ENCODE peak calls at places on chromosomes 12 and 14, in nine cellular contexts. Z is CD8-positive, alpha-beta T cell; W is gastrocnemius medialis; A is Peyer's patch; I is IMR-90; E is fibroblast of lung; V is esophagus squamous epithelium; K is ovary; Q is pancreas. C is an unnamed sample.
A peak's percentile ranks its signal among the peaks of the same experiment; 100 is the strongest.

GRCh38 chr14:36647827-36648753 is 13.6 kb upstream of the PAX9 start:
- DNase-seq in K (no peak), E (peak; percentile 39), I (peak; percentile 30), W (no peak), A (no peak), Q (peak; percentile 27), Z (no peak), V (no peak), C (no peak)

GRCh38 chr12:89225808-89226368 is 126.4 kb downstream of the DUSP6 start:
- DNase-seq in A (peak; percentile 62), I (peak; percentile 93), Z (no peak), E (peak; percentile 92), Q (peak; percentile 35), V (no peak), K (no peak), W (peak; percentile 11), C (peak; percentile 57)

GRCh38 chr14:89351958-89352404 is 65.1 kb downstream of the FOXN3 start:
- DNase-seq in I (no peak), Q (no peak), V (no peak), A (no peak), K (no peak), W (no peak), E (no peak), Z (no peak), C (no peak)

GRCh38 chr12:107109726-107110518 is 16.6 kb upstream of the CRY1 start:
- DNase-seq in Q (no peak), V (no peak), K (no peak), I (no peak), Z (no peak), W (no peak), E (no peak), A (no peak), C (no peak)

GRCh38 chr14:51431033-51431709 is 191.1 kb downstream of the TMX1 start:
- DNase-seq in Q (no peak), V (no peak), I (no peak), K (no peak), Z (no peak), W (no peak), A (no peak), E (no peak), C (no peak)

GRCh38 chr12:23536293-23536692 is 413.2 kb downstream of the SOX5 start:
- DNase-seq in V (peak; percentile 6), W (no peak), Z (no peak), Q (no peak), E (no peak), K (no peak), A (peak; percentile 84), I (no peak), C (no peak)

GRCh38 chr12:26918321-26919215 is 19.2 kb downstream of the INTS13 start:
- DNase-seq in K (no peak), A (no peak), Z (no peak), I (peak; percentile 7), Q (no peak), W (no peak), E (peak; percentile 19), V (no peak), C (no peak)

GRCh38 chr14:99878563-99878962 is 85.3 kb downstream of the EML1 start:
- DNase-seq in A (no peak), V (no peak), Z (no peak), I (no peak), W (no peak), Q (no peak), K (no peak), E (no peak), C (no peak)

GRCh38 chr12:53098354-53098981 is 1.0 kb downstream of the IGFBP6 start:
- DNase-seq in Z (peak; percentile 32), Q (no peak), V (no peak), W (no peak), I (peak; percentile 82), A (no peak), E (peak; percentile 83), K (peak; percentile 65), C (no peak)

GRCh38 chr14:38297681-38298080 is 41.8 kb upstream of the CLEC14A start:
- DNase-seq in I (peak; percentile 71), A (no peak), K (no peak), Z (no peak), Q (no peak), E (peak; percentile 82), V (no peak), W (no peak), C (no peak)

GRCh38 chr14:98907981-98908544 is 363.9 kb downstream of the BCL11B start:
- DNase-seq in K (no peak), A (no peak), W (no peak), E (no peak), V (no peak), Z (no peak), Q (no peak), I (no peak), C (no peak)

GRCh38 chr12:39986674-39987073 is 119.2 kb downstream of the SLC2A13 start:
- DNase-seq in W (no peak), K (no peak), V (no peak), A (no peak), Q (no peak), Z (no peak), E (no peak), I (no peak), C (no peak)

GRCh38 chr12:107657621-107658020 is 28.0 kb upstream of the PWP1 start:
- DNase-seq in A (no peak), Q (no peak), K (no peak), W (no peak), Z (no peak), V (no peak), I (no peak), E (no peak), C (no peak)

GRCh38 chr14:104826197-104826857 is 25.4 kb downstream of the ZBTB42 start:
- DNase-seq in I (peak; percentile 60), Z (peak; percentile 95), E (peak; percentile 74), A (peak; percentile 96), Q (peak; percentile 87), W (peak; percentile 71), K (peak; percentile 95), V (peak; percentile 46), C (no peak)

GRCh38 chr12:57610553-57611115 is 601 bp upstream of the ARHGEF25 start:
- DNase-seq in V (no peak), W (no peak), I (no peak), K (peak; percentile 75), E (peak; percentile 31), Q (no peak), Z (no peak), A (no peak), C (no peak)

GRCh38 chr14:102930138-102930752 is 7.8 kb downstream of the AMN start:
- DNase-seq in V (no peak), Q (no peak), Z (no peak), K (no peak), A (no peak), E (no peak), W (no peak), I (no peak), C (no peak)

GRCh38 chr14:100789460-100790417 is 36.2 kb upstream of the MEG3 start:
- DNase-seq in K (peak; percentile 1), A (no peak), Z (no peak), W (no peak), I (no peak), Q (no peak), V (no peak), E (no peak), C (no peak)

GRCh38 chr14:55297611-55298323 is 26.5 kb downstream of the FBXO34 start:
- DNase-seq in Q (peak; percentile 65), W (no peak), Z (no peak), E (no peak), A (peak; percentile 71), V (no peak), K (no peak), I (no peak), C (no peak)

GRCh38 chr12:52691076-52691764 is 11.0 kb upstream of the KRT1 start:
- DNase-seq in A (peak; percentile 55), I (no peak), K (no peak), V (no peak), Q (no peak), E (no peak), W (no peak), Z (peak; percentile 65), C (no peak)

GRCh38 chr12:13442457-13442856 is 245.9 kb downstream of the EMP1 start:
- DNase-seq in A (no peak), Z (no peak), I (no peak), Q (no peak), W (no peak), E (no peak), V (no peak), K (no peak), C (no peak)

GRCh38 chr14:89357655-89358297 is 59.3 kb downstream of the FOXN3 start:
- DNase-seq in V (no peak), Q (no peak), I (no peak), K (no peak), E (peak; percentile 29), W (no peak), Z (no peak), A (no peak), C (no peak)

GRCh38 chr12:91140660-91141045 is 29.4 kb upstream of the LUM start:
- DNase-seq in A (no peak), E (no peak), Q (no peak), W (no peak), V (no peak), Z (no peak), K (no peak), I (peak; percentile 74), C (no peak)

DNA sequence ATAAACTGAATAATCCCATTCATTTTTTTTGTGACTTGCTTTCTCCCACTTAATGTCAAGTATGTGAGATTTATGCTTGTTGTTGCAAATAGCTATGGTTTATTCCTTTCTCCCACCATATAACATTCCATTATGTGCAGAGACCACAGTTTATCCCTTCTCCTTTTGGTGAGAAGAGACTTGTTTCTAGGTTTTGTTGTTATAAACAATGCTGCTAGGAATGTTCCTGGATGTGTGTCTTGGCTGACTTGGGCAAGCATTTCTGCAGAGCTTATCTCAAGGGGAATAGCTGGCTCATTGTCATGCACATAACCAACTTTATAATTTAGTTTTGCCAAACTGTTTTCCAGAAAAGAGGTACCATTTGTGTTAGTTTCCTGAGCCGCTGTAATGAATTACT is 47.6 kb upstream of the PPP1CC start:
- DNase-seq in K (no peak), W (no peak), Z (no peak), I (no peak), A (no peak), E (peak; percentile 21), V (no peak), Q (no peak), C (no peak)
- H3K9me3 ChIP-seq in K (no peaks in the 10 kb centered on the region), W (no peaks in the 10 kb centered on the region), Z (no peaks in the 10 kb centered on the region), I (no peaks in the 10 kb centered on the region), A (no peaks in the 10 kb centered on the region), E (no peaks in the 10 kb centered on the region), V (no peaks in the 10 kb centered on the region), Q (no peaks in the 10 kb centered on the region), C (no peaks in the 10 kb centered on the region)

GRCh38 chr12:1758887-1759286 is 61.5 kb upstream of the LRTM2 start:
- DNase-seq in I (peak; percentile 54), Z (no peak), W (no peak), A (no peak), Q (no peak), E (peak; percentile 78), K (no peak), V (no peak), C (no peak)
- H3K36me3 ChIP-seq in I (peaks cover 8% of the 10 kb centered on the region), Z (peaks cover 15% of the 10 kb centered on the region), W (no peaks in the 10 kb centered on the region), A (no peaks in the 10 kb centered on the region), Q (no peaks in the 10 kb centered on the region), E (no peaks in the 10 kb centered on the region), K (no peaks in the 10 kb centered on the region), V (peaks cover 3% of the 10 kb centered on the region), C (no peaks in the 10 kb centered on the region)

GRCh38 chr12:131044760-131045381 is 91.2 kb downstream of the ADGRD1 start:
- DNase-seq in Q (no peak), Z (no peak), K (no peak), I (no peak), A (no peak), E (no peak), V (no peak), W (no peak), C (no peak)
- H3K9me3 ChIP-seq in Q (no peaks in the 10 kb centered on the region), Z (no peaks in the 10 kb centered on the region), K (no peaks in the 10 kb centered on the region), I (peaks cover 57% of the 10 kb centered on the region), A (no peaks in the 10 kb centered on the region), E (no peaks in the 10 kb centered on the region), V (no peaks in the 10 kb centered on the region), W (no peaks in the 10 kb centered on the region), C (no peaks in the 10 kb centered on the region)

GRCh38 chr12:105835505-105835904 is 303.2 kb downstream of the NUAK1 start:
- DNase-seq in Q (no peak), I (no peak), W (no peak), K (no peak), E (no peak), V (no peak), Z (no peak), A (no peak), C (no peak)
- H3K36me3 ChIP-seq in Q (no peaks in the 10 kb centered on the region), I (no peaks in the 10 kb centered on the region), W (no peaks in the 10 kb centered on the region), K (no peaks in the 10 kb centered on the region), E (no peaks in the 10 kb centered on the region), V (no peaks in the 10 kb centered on the region), Z (no peaks in the 10 kb centered on the region), A (no peaks in the 10 kb centered on the region), C (no peaks in the 10 kb centered on the region)